ENCODE peak calls at places on chromosomes 7 and 10, in eight cellular contexts. C is brain microvascular endothelial cell; U is cardiac muscle cell; M is heart right ventricle; V is aorta; B is sigmoid colon; Z is mesendoderm; E is CD8-positive, alpha-beta T cell. Y is an unnamed sample.
A peak's percentile ranks its signal among the peaks of the same experiment; 100 is the strongest.

GRCh38 chr10:121541450-121541849 is 56.8 kb downstream of the FGFR2 start:
- DNase-seq in C (no peak), U (no peak), M (no peak), V (no peak), B (no peak), Z (no peak), E (no peak), Y (no peak)

GRCh38 chr10:63494951-63495350 is 26.2 kb upstream of the REEP3 start:
- DNase-seq in C (no peak), U (no peak), M (no peak), V (no peak), B (no peak), Z (peak; percentile 75), E (no peak), Y (peak; percentile 41)

GRCh38 chr7:81624021-81624630 is 145.7 kb downstream of the HGF start:
- DNase-seq in C (no peak), U (no peak), M (no peak), V (no peak), B (no peak), Z (no peak), E (no peak), Y (no peak)

GRCh38 chr7:79050592-79050991 is 402.9 kb downstream of the MAGI2 start:
- DNase-seq in C (peak; percentile 66), U (no peak), M (no peak), V (no peak), B (no peak), Z (no peak), E (no peak), Y (no peak)

GRCh38 chr7:30549933-30550493 is 44.7 kb upstream of the GARS1 start:
- DNase-seq in C (no peak), U (no peak), M (peak; percentile 42), V (no peak), B (no peak), Z (peak; percentile 51), E (no peak), Y (peak; percentile 62)

GRCh38 chr7:124251616-124252015 is 218.7 kb upstream of the TMEM229A start:
- DNase-seq in C (no peak), U (no peak), M (no peak), V (no peak), B (no peak), Z (no peak), E (no peak), Y (no peak)

GRCh38 chr7:155284496-155285274 is 13.0 kb upstream of the INSIG1 start:
- DNase-seq in C (no peak), U (no peak), M (no peak), V (no peak), B (no peak), Z (no peak), E (no peak), Y (no peak)

GRCh38 chr10:113854019-113854756 is at the start of the genes DCLRE1A and NHLRC2:
- DNase-seq in C (peak; percentile 73), U (peak; percentile 83), M (peak; percentile 85), V (peak; percentile 85), B (peak; percentile 89), Z (peak; percentile 90), E (peak; percentile 62), Y (peak; percentile 88)

GRCh38 chr7:129188372-129188891 is at the start of gene SMO:
- DNase-seq in C (no peak), U (peak; percentile 96), M (peak; percentile 41), V (peak; percentile 67), B (peak; percentile 81), Z (peak; percentile 89), E (no peak), Y (peak; percentile 97)

GRCh38 chr7:30980194-30980593 is 16.4 kb downstream of the GHRHR start:
- DNase-seq in C (no peak), U (no peak), M (no peak), V (no peak), B (no peak), Z (no peak), E (no peak), Y (no peak)

GRCh38 chr7:55365103-55365679 is at the start of gene LANCL2:
- DNase-seq in C (no peak), U (peak; percentile 71), M (no peak), V (no peak), B (no peak), Z (no peak), E (peak; percentile 56), Y (peak; percentile 85)

GRCh38 chr7:880450-880849 is 4.1 kb downstream of the GET4 start:
- DNase-seq in C (no peak), U (no peak), M (no peak), V (no peak), B (no peak), Z (no peak), E (no peak), Y (no peak)

GRCh38 chr10:53403688-53404087 is 631.1 kb upstream of the MBL2 start:
- DNase-seq in C (peak; percentile 42), U (peak; percentile 20), M (peak; percentile 81), V (no peak), B (peak; percentile 59), Z (no peak), E (no peak), Y (no peak)

GRCh38 chr7:34096135-34096775 is 190.9 kb downstream of the BMPER start:
- DNase-seq in C (peak; percentile 85), U (no peak), M (peak; percentile 26), V (peak; percentile 77), B (peak; percentile 91), Z (no peak), E (no peak), Y (no peak)

GRCh38 chr7:8014399-8014798 is 45.8 kb downstream of the GLCCI1 start:
- DNase-seq in C (no peak), U (no peak), M (no peak), V (no peak), B (no peak), Z (no peak), E (no peak), Y (no peak)

GRCh38 chr10:119668461-119668860 is 17.3 kb downstream of the BAG3 start:
- DNase-seq in C (no peak), U (no peak), M (no peak), V (no peak), B (no peak), Z (no peak), E (no peak), Y (no peak)

DNA sequence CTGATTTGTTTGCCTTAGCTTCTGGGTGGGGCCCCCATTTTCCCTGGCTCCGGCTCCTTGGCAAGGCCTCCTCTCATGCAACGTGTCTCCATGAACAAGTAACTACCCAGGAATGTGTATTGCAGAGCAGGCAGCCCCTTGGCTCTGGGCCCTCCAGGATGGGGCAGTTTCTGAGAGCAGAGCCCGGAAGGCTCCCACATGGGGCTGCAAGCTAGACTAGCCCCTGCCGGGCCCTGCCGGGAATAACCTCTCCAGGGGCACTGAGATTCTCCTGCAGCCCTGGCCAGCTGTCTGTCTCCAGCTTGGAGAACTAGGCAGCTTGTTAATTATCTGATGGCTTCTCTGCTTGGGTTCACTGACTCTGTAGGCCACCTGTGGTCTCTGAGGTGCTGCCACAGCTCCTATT is 184.0 kb upstream of the INHBA start:
- DNase-seq in C (peak; percentile 96), U (no peak), M (no peak), V (peak; percentile 89), B (peak; percentile 87), Z (peak; percentile 70), E (no peak), Y (no peak)
- H3K27ac ChIP-seq in C (peak overlapping the region; percentile 88), U (no peak overlapping the region), M (no peak overlapping the region), V (no peak overlapping the region), B (peak overlapping the region; percentile 61), Z (no peak overlapping the region), E (no peak overlapping the region), Y (no peak overlapping the region)

GRCh38 chr10:103716206-103717160 is 138.9 kb downstream of the SH3PXD2A start:
- DNase-seq in C (no peak), U (no peak), M (no peak), V (no peak), B (no peak), Z (peak; percentile 84), E (no peak), Y (no peak)
- H3K27ac ChIP-seq in C (no peak overlapping the region), U (peak overlapping the region; percentile 16), M (no peak overlapping the region), V (no peak overlapping the region), B (peak overlapping the region; percentile 22), Z (no peak overlapping the region), E (no peak overlapping the region), Y (no peak overlapping the region)

GRCh38 chr7:158602905-158603772 is 15.5 kb upstream of the PTPRN2 start:
- DNase-seq in C (peak; percentile 76), U (no peak), M (no peak), V (no peak), B (no peak), Z (no peak), E (no peak), Y (no peak)
- H3K27ac ChIP-seq in C (no peak overlapping the region), U (no peak overlapping the region), M (no peak overlapping the region), V (no peak overlapping the region), B (no peak overlapping the region), Z (no peak overlapping the region), E (no peak overlapping the region), Y (no peak overlapping the region)

GRCh38 chr7:107286751-107287621 is 118.2 kb downstream of the HBP1 start:
- DNase-seq in C (no peak), U (no peak), M (peak; percentile 42), V (no peak), B (no peak), Z (no peak), E (no peak), Y (no peak)
- H3K27ac ChIP-seq in C (no peak overlapping the region), U (peak overlapping the region; percentile 2), M (peak overlapping the region; percentile 65), V (no peak overlapping the region), B (no peak overlapping the region), Z (no peak overlapping the region), E (no peak overlapping the region), Y (no peak overlapping the region)

GRCh38 chr7:39084344-39084743 is 106.6 kb downstream of the POU6F2 start:
- DNase-seq in C (no peak), U (no peak), M (no peak), V (no peak), B (no peak), Z (no peak), E (no peak), Y (no peak)
- H3K27ac ChIP-seq in C (no peak overlapping the region), U (no peak overlapping the region), M (no peak overlapping the region), V (no peak overlapping the region), B (no peak overlapping the region), Z (no peak overlapping the region), E (no peak overlapping the region), Y (no peak overlapping the region)

GRCh38 chr7:22447759-22448158 is 52.2 kb downstream of the STEAP1B start:
- DNase-seq in C (no peak), U (no peak), M (no peak), V (no peak), B (no peak), Z (no peak), E (no peak), Y (no peak)
- H3K27ac ChIP-seq in C (no peak overlapping the region), U (no peak overlapping the region), M (no peak overlapping the region), V (no peak overlapping the region), B (no peak overlapping the region), Z (no peak overlapping the region), E (no peak overlapping the region), Y (no peak overlapping the region)

Y was measured in neural progenitor cell.